ENCODE peak calls at places on chromosomes 12 and 14, in seven cellular contexts. One of them, this sample, is unnamed.

GRCh38 chr12:85642810-85643209 is 193.4 kb downstream of the RASSF9 start:
- DNase-seq in upper lobe of right lung: no peak
- DNase-seq in neuronal stem cell: no peak
- DNase-seq in activated CD8-positive, alpha-beta memory T cell treated with anti-CD3 and anti-CD28 coated beads, Interleukin-2, amount 50 U/mL, for 48 hours: no peak
- DNase-seq in EH: peak; percentile 54
- DNase-seq in small intestine: peak; percentile 15
- DNase-seq in activated CD4-positive, alpha-beta T cell treated with anti-CD3 and anti-CD28 coated beads, Interleukin-2, amount 50 U/mL, for 1 hour: no peak
- DNase-seq in this sample: no peak

GRCh38 chr14:68979722-68980552 is 835 bp upstream of the ACTN1 start:
- DNase-seq in EH: peak; percentile 85
- DNase-seq in small intestine: peak; percentile 37
- DNase-seq in neuronal stem cell: peak; percentile 48
- DNase-seq in activated CD4-positive, alpha-beta T cell treated with anti-CD3 and anti-CD28 coated beads, Interleukin-2, amount 50 U/mL, for 1 hour: no peak
- DNase-seq in upper lobe of right lung: peak; percentile 79
- DNase-seq in activated CD8-positive, alpha-beta memory T cell treated with anti-CD3 and anti-CD28 coated beads, Interleukin-2, amount 50 U/mL, for 48 hours: no peak
- DNase-seq in this sample: peak; percentile 63

GRCh38 chr12:113781415-113782198 is 184.5 kb downstream of the RBM19 start:
- DNase-seq in upper lobe of right lung: no peak
- DNase-seq in neuronal stem cell: no peak
- DNase-seq in activated CD8-positive, alpha-beta memory T cell treated with anti-CD3 and anti-CD28 coated beads, Interleukin-2, amount 50 U/mL, for 48 hours: no peak
- DNase-seq in small intestine: no peak
- DNase-seq in activated CD4-positive, alpha-beta T cell treated with anti-CD3 and anti-CD28 coated beads, Interleukin-2, amount 50 U/mL, for 1 hour: no peak
- DNase-seq in EH: peak; percentile 54
- DNase-seq in this sample: no peak

GRCh38 chr12:23426328-23426727 is 523.1 kb downstream of the SOX5 start:
- DNase-seq in activated CD8-positive, alpha-beta memory T cell treated with anti-CD3 and anti-CD28 coated beads, Interleukin-2, amount 50 U/mL, for 48 hours: no peak
- DNase-seq in neuronal stem cell: no peak
- DNase-seq in activated CD4-positive, alpha-beta T cell treated with anti-CD3 and anti-CD28 coated beads, Interleukin-2, amount 50 U/mL, for 1 hour: no peak
- DNase-seq in small intestine: no peak
- DNase-seq in EH: no peak
- DNase-seq in upper lobe of right lung: no peak
- DNase-seq in this sample: no peak

GRCh38 chr14:23670489-23670888 is 34.3 kb downstream of the DHRS2 start:
- DNase-seq in small intestine: no peak
- DNase-seq in activated CD8-positive, alpha-beta memory T cell treated with anti-CD3 and anti-CD28 coated beads, Interleukin-2, amount 50 U/mL, for 48 hours: no peak
- DNase-seq in activated CD4-positive, alpha-beta T cell treated with anti-CD3 and anti-CD28 coated beads, Interleukin-2, amount 50 U/mL, for 1 hour: no peak
- DNase-seq in EH: no peak
- DNase-seq in neuronal stem cell: no peak
- DNase-seq in upper lobe of right lung: no peak
- DNase-seq in this sample: no peak

GRCh38 chr12:122123051-122123760 is 44.6 kb downstream of the MLXIP start:
- DNase-seq in activated CD8-positive, alpha-beta memory T cell treated with anti-CD3 and anti-CD28 coated beads, Interleukin-2, amount 50 U/mL, for 48 hours: peak; percentile 85
- DNase-seq in activated CD4-positive, alpha-beta T cell treated with anti-CD3 and anti-CD28 coated beads, Interleukin-2, amount 50 U/mL, for 1 hour: peak; percentile 69
- DNase-seq in neuronal stem cell: peak; percentile 84
- DNase-seq in upper lobe of right lung: no peak
- DNase-seq in small intestine: peak; percentile 85
- DNase-seq in EH: peak; percentile 73
- DNase-seq in this sample: peak; percentile 85

GRCh38 chr12:43861847-43862150 is 25.9 kb downstream of the TMEM117 start:
- DNase-seq in activated CD8-positive, alpha-beta memory T cell treated with anti-CD3 and anti-CD28 coated beads, Interleukin-2, amount 50 U/mL, for 48 hours: no peak
- DNase-seq in small intestine: no peak
- DNase-seq in upper lobe of right lung: no peak
- DNase-seq in EH: no peak
- DNase-seq in neuronal stem cell: no peak
- DNase-seq in activated CD4-positive, alpha-beta T cell treated with anti-CD3 and anti-CD28 coated beads, Interleukin-2, amount 50 U/mL, for 1 hour: no peak
- DNase-seq in this sample: no peak

GRCh38 chr14:29126361-29126760 is 359.8 kb downstream of the FOXG1 start:
- DNase-seq in EH: peak; percentile 10
- DNase-seq in activated CD8-positive, alpha-beta memory T cell treated with anti-CD3 and anti-CD28 coated beads, Interleukin-2, amount 50 U/mL, for 48 hours: no peak
- DNase-seq in upper lobe of right lung: no peak
- DNase-seq in activated CD4-positive, alpha-beta T cell treated with anti-CD3 and anti-CD28 coated beads, Interleukin-2, amount 50 U/mL, for 1 hour: no peak
- DNase-seq in small intestine: no peak
- DNase-seq in neuronal stem cell: no peak
- DNase-seq in this sample: no peak

GRCh38 chr12:104115587-104115975 is 22.4 kb downstream of the NFYB start:
- DNase-seq in small intestine: no peak
- DNase-seq in upper lobe of right lung: no peak
- DNase-seq in activated CD8-positive, alpha-beta memory T cell treated with anti-CD3 and anti-CD28 coated beads, Interleukin-2, amount 50 U/mL, for 48 hours: no peak
- DNase-seq in EH: no peak
- DNase-seq in activated CD4-positive, alpha-beta T cell treated with anti-CD3 and anti-CD28 coated beads, Interleukin-2, amount 50 U/mL, for 1 hour: no peak
- DNase-seq in neuronal stem cell: no peak
- DNase-seq in this sample: no peak

GRCh38 chr12:5309654-5310053 is 122.3 kb upstream of the NTF3 start:
- DNase-seq in upper lobe of right lung: no peak
- DNase-seq in activated CD8-positive, alpha-beta memory T cell treated with anti-CD3 and anti-CD28 coated beads, Interleukin-2, amount 50 U/mL, for 48 hours: no peak
- DNase-seq in activated CD4-positive, alpha-beta T cell treated with anti-CD3 and anti-CD28 coated beads, Interleukin-2, amount 50 U/mL, for 1 hour: no peak
- DNase-seq in neuronal stem cell: no peak
- DNase-seq in EH: no peak
- DNase-seq in small intestine: peak; percentile 85
- DNase-seq in this sample: no peak

GRCh38 chr14:60944206-60944605 is 36.7 kb downstream of the TRMT5 start:
- DNase-seq in EH: no peak
- DNase-seq in neuronal stem cell: no peak
- DNase-seq in upper lobe of right lung: no peak
- DNase-seq in activated CD8-positive, alpha-beta memory T cell treated with anti-CD3 and anti-CD28 coated beads, Interleukin-2, amount 50 U/mL, for 48 hours: no peak
- DNase-seq in small intestine: no peak
- DNase-seq in activated CD4-positive, alpha-beta T cell treated with anti-CD3 and anti-CD28 coated beads, Interleukin-2, amount 50 U/mL, for 1 hour: no peak
- DNase-seq in this sample: no peak

GRCh38 chr14:58865520-58866281 is 227.9 kb downstream of the DACT1 start:
- DNase-seq in EH: peak; percentile 75
- DNase-seq in activated CD4-positive, alpha-beta T cell treated with anti-CD3 and anti-CD28 coated beads, Interleukin-2, amount 50 U/mL, for 1 hour: no peak
- DNase-seq in small intestine: no peak
- DNase-seq in activated CD8-positive, alpha-beta memory T cell treated with anti-CD3 and anti-CD28 coated beads, Interleukin-2, amount 50 U/mL, for 48 hours: no peak
- DNase-seq in upper lobe of right lung: no peak
- DNase-seq in neuronal stem cell: no peak
- DNase-seq in this sample: no peak

GRCh38 chr12:55738113-55739024 is 4.6 kb upstream of the GDF11 start:
- DNase-seq in upper lobe of right lung: peak; percentile 87
- DNase-seq in small intestine: peak; percentile 87
- DNase-seq in EH: peak; percentile 86
- DNase-seq in activated CD8-positive, alpha-beta memory T cell treated with anti-CD3 and anti-CD28 coated beads, Interleukin-2, amount 50 U/mL, for 48 hours: peak; percentile 87
- DNase-seq in neuronal stem cell: peak; percentile 88
- DNase-seq in activated CD4-positive, alpha-beta T cell treated with anti-CD3 and anti-CD28 coated beads, Interleukin-2, amount 50 U/mL, for 1 hour: peak; percentile 65
- DNase-seq in this sample: peak; percentile 83